ENCODE peak calls at places on chromosomes 11 and 22, in four cellular contexts. B is frontal cortex, F is ELR, I is NCI-H1417. H is an unnamed sample.

GRCh38 chr11:1714908-1715885 is 18.2 kb downstream of the KRTAP5-6 start:
- DNase-seq in I (no peak), B (no peak), F (no peak), H (no peak)

GRCh38 chr22:39179401-39179827 is 26.9 kb upstream of the CBX7 start:
- DNase-seq in F (no peak), I (no peak), B (no peak), H (no peak)

GRCh38 chr11:96008161-96008560 is 84.3 kb upstream of the MTMR2 start:
- DNase-seq in F (peak), I (no peak), B (no peak), H (no peak)

GRCh38 chr22:17087176-17088131 is 2.7 kb downstream of the IL17RA start:
- DNase-seq in F (peak), B (no peak), I (no peak), H (no peak)

GRCh38 chr22:48798281-48799226 is 1029.1 kb downstream of the BRD1 start:
- DNase-seq in I (no peak), F (no peak), B (no peak), H (no peak)

GRCh38 chr11:120102050-120102861 is 35.7 kb downstream of the TRIM29 start:
- DNase-seq in F (no peak), I (no peak), B (no peak), H (no peak)

GRCh38 chr11:30392221-30392784 is 69.4 kb downstream of the ARL14EP start:
- DNase-seq in F (no peak), I (peak), B (no peak), H (no peak)

GRCh38 chr22:49739138-49739537 is 88.5 kb downstream of the BRD1 start:
- DNase-seq in B (no peak), F (no peak), I (no peak), H (no peak)

GRCh38 chr11:74090701-74091100 is 80.1 kb downstream of the C2CD3 start:
- DNase-seq in B (no peak), F (peak), I (peak), H (peak)

GRCh38 chr22:38982008-38982927 is at the start of gene APOBEC3B:
- DNase-seq in I (no peak), F (peak), B (peak), H (peak)

GRCh38 chr11:37134637-37135036 is 536.6 kb upstream of the RAG2 start:
- DNase-seq in F (no peak), I (no peak), B (no peak), H (no peak)

GRCh38 chr11:33952805-33953204 is 60.9 kb upstream of the LMO2 start:
- DNase-seq in B (no peak), F (no peak), I (no peak), H (no peak)

GRCh38 chr11:43419460-43419859 is 60.7 kb downstream of the TTC17 start:
- DNase-seq in F (peak), I (peak), B (no peak), H (peak)

GRCh38 chr11:1573847-1574255 is 1.8 kb upstream of the DUSP8 start:
- DNase-seq in I (peak), B (no peak), F (no peak), H (no peak)

GRCh38 chr11:64996710-64997380 is at the start of gene BATF2:
- DNase-seq in I (peak), B (peak), F (peak), H (peak)

GRCh38 chr11:133134561-133135173 is 397.6 kb downstream of the OPCML start:
- DNase-seq in F (peak), I (peak), B (peak), H (peak)

GRCh38 chr11:46229250-46229649 is 48.2 kb upstream of the CREB3L1 start:
- DNase-seq in B (no peak), F (no peak), I (no peak), H (no peak)

GRCh38 chr11:123054301-123055065 is 7.5 kb downstream of the HSPA8 start:
- DNase-seq in I (peak), F (peak), B (peak), H (peak)

GRCh38 chr22:44109417-44109816 is 71.3 kb upstream of the PARVG start:
- DNase-seq in F (no peak), B (no peak), I (no peak), H (no peak)

GRCh38 chr11:47204633-47204989 is 10.2 kb upstream of the DDB2 start:
- DNase-seq in F (peak), B (no peak), I (no peak), H (peak)

H was measured in bronchial epithelial cell.